ENCODE peak calls at places on chromosomes 7 and 10, in eight cellular contexts. One of them, this sample, is unnamed.

GRCh38 chr7:43138710-43139601 is 26.5 kb downstream of the HECW1 start:
- DNase-seq in tibial artery: no peak
- DNase-seq in mammary epithelial cell: no peak
- DNase-seq in esophagus squamous epithelium: no peak
- DNase-seq in colonic mucosa: no peak
- DNase-seq in psoas muscle: no peak
- DNase-seq in mesenchymal stem cell: peak; percentile 29
- DNase-seq in body of pancreas: no peak
- DNase-seq in this sample: no peak

GRCh38 chr10:28685717-28686116 is 8.4 kb downstream of the BAMBI start:
- DNase-seq in tibial artery: no peak
- DNase-seq in body of pancreas: no peak
- DNase-seq in colonic mucosa: no peak
- DNase-seq in psoas muscle: no peak
- DNase-seq in mesenchymal stem cell: peak; percentile 38
- DNase-seq in esophagus squamous epithelium: no peak
- DNase-seq in mammary epithelial cell: no peak
- DNase-seq in this sample: no peak

GRCh38 chr10:17781856-17782255 is 27.3 kb upstream of the MRC1 start:
- DNase-seq in esophagus squamous epithelium: no peak
- DNase-seq in tibial artery: no peak
- DNase-seq in mesenchymal stem cell: no peak
- DNase-seq in colonic mucosa: no peak
- DNase-seq in psoas muscle: no peak
- DNase-seq in mammary epithelial cell: no peak
- DNase-seq in body of pancreas: no peak
- DNase-seq in this sample: no peak

GRCh38 chr10:75019360-75019759 is 92.1 kb upstream of the SAMD8 start:
- DNase-seq in colonic mucosa: no peak
- DNase-seq in psoas muscle: no peak
- DNase-seq in mammary epithelial cell: peak; percentile 7
- DNase-seq in mesenchymal stem cell: peak; percentile 20
- DNase-seq in tibial artery: no peak
- DNase-seq in esophagus squamous epithelium: no peak
- DNase-seq in body of pancreas: no peak
- DNase-seq in this sample: no peak

GRCh38 chr7:131007439-131008330 is 273.7 kb upstream of the KLF14 start:
- DNase-seq in tibial artery: peak; percentile 65
- DNase-seq in body of pancreas: peak; percentile 79
- DNase-seq in mesenchymal stem cell: peak; percentile 88
- DNase-seq in psoas muscle: peak; percentile 50
- DNase-seq in colonic mucosa: peak; percentile 86
- DNase-seq in mammary epithelial cell: peak; percentile 73
- DNase-seq in esophagus squamous epithelium: no peak
- DNase-seq in this sample: peak; percentile 61

GRCh38 chr10:72038458-72039001 is 49.8 kb downstream of the SPOCK2 start:
- DNase-seq in mesenchymal stem cell: peak; percentile 51
- DNase-seq in tibial artery: no peak
- DNase-seq in esophagus squamous epithelium: no peak
- DNase-seq in mammary epithelial cell: peak; percentile 58
- DNase-seq in body of pancreas: no peak
- DNase-seq in colonic mucosa: no peak
- DNase-seq in psoas muscle: no peak
- DNase-seq in this sample: no peak

GRCh38 chr7:26618898-26619297 is 245.5 kb downstream of the SKAP2 start:
- DNase-seq in tibial artery: no peak
- DNase-seq in colonic mucosa: no peak
- DNase-seq in mammary epithelial cell: no peak
- DNase-seq in esophagus squamous epithelium: no peak
- DNase-seq in body of pancreas: no peak
- DNase-seq in mesenchymal stem cell: no peak
- DNase-seq in psoas muscle: no peak
- DNase-seq in this sample: no peak

GRCh38 chr10:114395361-114396022 is 8.8 kb downstream of the AFAP1L2 start:
- DNase-seq in tibial artery: no peak
- DNase-seq in mammary epithelial cell: no peak
- DNase-seq in esophagus squamous epithelium: no peak
- DNase-seq in psoas muscle: no peak
- DNase-seq in body of pancreas: no peak
- DNase-seq in mesenchymal stem cell: no peak
- DNase-seq in colonic mucosa: no peak
- DNase-seq in this sample: no peak

GRCh38 chr10:3785849-3786290 is 861 bp upstream of the KLF6 start:
- DNase-seq in mesenchymal stem cell: peak; percentile 71
- DNase-seq in esophagus squamous epithelium: no peak
- DNase-seq in mammary epithelial cell: peak; percentile 52
- DNase-seq in colonic mucosa: peak; percentile 58
- DNase-seq in tibial artery: peak; percentile 45
- DNase-seq in body of pancreas: peak; percentile 51
- DNase-seq in psoas muscle: peak; percentile 32
- DNase-seq in this sample: no peak

GRCh38 chr10:29691564-29692064 is 56.8 kb upstream of the SVIL start:
- DNase-seq in esophagus squamous epithelium: no peak
- DNase-seq in body of pancreas: no peak
- DNase-seq in mammary epithelial cell: no peak
- DNase-seq in colonic mucosa: no peak
- DNase-seq in mesenchymal stem cell: peak; percentile 88
- DNase-seq in tibial artery: peak; percentile 59
- DNase-seq in psoas muscle: no peak
- DNase-seq in this sample: peak; percentile 51

GRCh38 chr10:104449402-104449801 is 95.8 kb downstream of the CFAP58 start:
- DNase-seq in tibial artery: no peak
- DNase-seq in mammary epithelial cell: no peak
- DNase-seq in mesenchymal stem cell: no peak
- DNase-seq in esophagus squamous epithelium: no peak
- DNase-seq in body of pancreas: no peak
- DNase-seq in psoas muscle: no peak
- DNase-seq in colonic mucosa: no peak
- DNase-seq in this sample: no peak

GRCh38 chr10:102643346-102644065 is 773 bp upstream of the TRIM8 start:
- DNase-seq in mammary epithelial cell: peak; percentile 58
- DNase-seq in colonic mucosa: peak; percentile 63
- DNase-seq in mesenchymal stem cell: peak; percentile 87
- DNase-seq in body of pancreas: peak; percentile 79
- DNase-seq in psoas muscle: peak; percentile 66
- DNase-seq in esophagus squamous epithelium: no peak
- DNase-seq in tibial artery: peak; percentile 67
- DNase-seq in this sample: peak; percentile 87

GRCh38 chr10:70492786-70493659 is 14.5 kb downstream of the PALD1 start:
- DNase-seq in mesenchymal stem cell: no peak
- DNase-seq in body of pancreas: peak; percentile 69
- DNase-seq in psoas muscle: no peak
- DNase-seq in mammary epithelial cell: peak; percentile 41
- DNase-seq in colonic mucosa: no peak
- DNase-seq in esophagus squamous epithelium: no peak
- DNase-seq in tibial artery: peak; percentile 57
- DNase-seq in this sample: no peak

GRCh38 chr7:47218378-47219176 is 363.3 kb downstream of the TNS3 start:
- DNase-seq in psoas muscle: no peak
- DNase-seq in colonic mucosa: no peak
- DNase-seq in mammary epithelial cell: no peak
- DNase-seq in esophagus squamous epithelium: no peak
- DNase-seq in tibial artery: no peak
- DNase-seq in mesenchymal stem cell: no peak
- DNase-seq in body of pancreas: no peak
- DNase-seq in this sample: no peak

GRCh38 chr10:27256790-27257189 is 16.2 kb upstream of the ACBD5 start:
- DNase-seq in esophagus squamous epithelium: no peak
- DNase-seq in body of pancreas: no peak
- DNase-seq in mesenchymal stem cell: no peak
- DNase-seq in mammary epithelial cell: no peak
- DNase-seq in colonic mucosa: no peak
- DNase-seq in psoas muscle: no peak
- DNase-seq in tibial artery: no peak
- DNase-seq in this sample: no peak

GRCh38 chr10:24568042-24568441 is 155.6 kb downstream of the ARHGAP21 start:
- DNase-seq in esophagus squamous epithelium: no peak
- DNase-seq in tibial artery: no peak
- DNase-seq in mesenchymal stem cell: no peak
- DNase-seq in mammary epithelial cell: no peak
- DNase-seq in body of pancreas: no peak
- DNase-seq in colonic mucosa: no peak
- DNase-seq in psoas muscle: no peak
- DNase-seq in this sample: no peak

GRCh38 chr10:90430186-90430585 is 427.7 kb downstream of the HTR7 start:
- DNase-seq in tibial artery: no peak
- DNase-seq in esophagus squamous epithelium: no peak
- DNase-seq in body of pancreas: no peak
- DNase-seq in mammary epithelial cell: no peak
- DNase-seq in colonic mucosa: no peak
- DNase-seq in mesenchymal stem cell: no peak
- DNase-seq in psoas muscle: no peak
- DNase-seq in this sample: no peak

DNA sequence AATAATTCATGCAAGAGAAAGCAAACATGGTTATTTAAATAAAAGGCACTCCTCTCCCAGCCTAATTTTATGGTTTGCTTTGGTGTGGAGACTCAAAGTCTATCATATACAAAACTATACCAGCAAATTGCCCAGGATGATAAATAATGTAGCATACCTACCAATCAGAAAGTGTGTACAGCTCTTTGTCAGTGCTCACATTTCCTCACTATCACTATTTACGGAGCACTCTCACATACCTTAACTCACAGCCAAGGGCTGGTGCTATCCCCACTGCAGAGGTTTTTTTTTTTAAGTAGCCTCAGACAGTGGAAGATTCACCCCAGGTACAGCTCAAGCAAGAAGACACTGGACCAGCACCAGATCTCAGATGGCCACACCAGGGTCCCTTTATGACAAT is 2.5 kb downstream of the PDLIM1 start:
- DNase-seq in mammary epithelial cell: no peak
- DNase-seq in esophagus squamous epithelium: no peak
- DNase-seq in tibial artery: no peak
- DNase-seq in body of pancreas: no peak
- DNase-seq in psoas muscle: no peak
- DNase-seq in colonic mucosa: no peak
- DNase-seq in mesenchymal stem cell: no peak
- DNase-seq in this sample: no peak
- H3K4me3 ChIP-seq in mammary epithelial cell: peak overlapping the region; percentile 97
- H3K4me3 ChIP-seq in esophagus squamous epithelium: peak overlapping the region; percentile 98
- H3K4me3 ChIP-seq in tibial artery: peak overlapping the region; percentile 98
- H3K4me3 ChIP-seq in body of pancreas: no peak overlapping the region
- H3K4me3 ChIP-seq in psoas muscle: peak overlapping the region; percentile 95
- H3K4me3 ChIP-seq in colonic mucosa: peak overlapping the region; percentile 60
- H3K4me3 ChIP-seq in mesenchymal stem cell: no peak overlapping the region
- H3K4me3 ChIP-seq in this sample: peak overlapping the region; percentile 87

GRCh38 chr7:28472332-28472731 is 60.0 kb downstream of the CREB5 start:
- DNase-seq in psoas muscle: no peak
- DNase-seq in esophagus squamous epithelium: no peak
- DNase-seq in body of pancreas: no peak
- DNase-seq in colonic mucosa: no peak
- DNase-seq in tibial artery: no peak
- DNase-seq in mammary epithelial cell: no peak
- DNase-seq in mesenchymal stem cell: no peak
- DNase-seq in this sample: no peak

GRCh38 chr7:28466885-28467284 is 54.6 kb downstream of the CREB5 start:
- DNase-seq in psoas muscle: no peak
- DNase-seq in body of pancreas: no peak
- DNase-seq in mammary epithelial cell: no peak
- DNase-seq in esophagus squamous epithelium: no peak
- DNase-seq in colonic mucosa: no peak
- DNase-seq in tibial artery: no peak
- DNase-seq in mesenchymal stem cell: no peak
- DNase-seq in this sample: no peak

GRCh38 chr7:28473567-28474266 is 61.4 kb downstream of the CREB5 start:
- DNase-seq in mesenchymal stem cell: no peak
- DNase-seq in body of pancreas: no peak
- DNase-seq in psoas muscle: peak; percentile 57
- DNase-seq in mammary epithelial cell: no peak
- DNase-seq in colonic mucosa: no peak
- DNase-seq in esophagus squamous epithelium: no peak
- DNase-seq in tibial artery: peak; percentile 26
- DNase-seq in this sample: peak; percentile 72

GRCh38 chr7:28469562-28469961 is 57.2 kb downstream of the CREB5 start:
- DNase-seq in mammary epithelial cell: no peak
- DNase-seq in psoas muscle: no peak
- DNase-seq in esophagus squamous epithelium: no peak
- DNase-seq in mesenchymal stem cell: no peak
- DNase-seq in colonic mucosa: no peak
- DNase-seq in body of pancreas: no peak
- DNase-seq in tibial artery: no peak
- DNase-seq in this sample: no peak

GRCh38 chr7:28470344-28470743 is 58.0 kb downstream of the CREB5 start:
- DNase-seq in body of pancreas: no peak
- DNase-seq in mammary epithelial cell: no peak
- DNase-seq in colonic mucosa: no peak
- DNase-seq in mesenchymal stem cell: no peak
- DNase-seq in esophagus squamous epithelium: no peak
- DNase-seq in tibial artery: no peak
- DNase-seq in psoas muscle: no peak
- DNase-seq in this sample: no peak
- H3K4me1 ChIP-seq in body of pancreas: no peaks in the 10 kb centered on the region
- H3K4me1 ChIP-seq in mammary epithelial cell: no peaks in the 10 kb centered on the region
- H3K4me1 ChIP-seq in colonic mucosa: no peaks in the 10 kb centered on the region
- H3K4me1 ChIP-seq in mesenchymal stem cell: peaks cover 9% of the 10 kb centered on the region
- H3K4me1 ChIP-seq in esophagus squamous epithelium: no peaks in the 10 kb centered on the region
- H3K4me1 ChIP-seq in tibial artery: no peaks in the 10 kb centered on the region
- H3K4me1 ChIP-seq in psoas muscle: no peaks in the 10 kb centered on the region
- H3K4me1 ChIP-seq in this sample: no peaks in the 10 kb centered on the region

DNA sequence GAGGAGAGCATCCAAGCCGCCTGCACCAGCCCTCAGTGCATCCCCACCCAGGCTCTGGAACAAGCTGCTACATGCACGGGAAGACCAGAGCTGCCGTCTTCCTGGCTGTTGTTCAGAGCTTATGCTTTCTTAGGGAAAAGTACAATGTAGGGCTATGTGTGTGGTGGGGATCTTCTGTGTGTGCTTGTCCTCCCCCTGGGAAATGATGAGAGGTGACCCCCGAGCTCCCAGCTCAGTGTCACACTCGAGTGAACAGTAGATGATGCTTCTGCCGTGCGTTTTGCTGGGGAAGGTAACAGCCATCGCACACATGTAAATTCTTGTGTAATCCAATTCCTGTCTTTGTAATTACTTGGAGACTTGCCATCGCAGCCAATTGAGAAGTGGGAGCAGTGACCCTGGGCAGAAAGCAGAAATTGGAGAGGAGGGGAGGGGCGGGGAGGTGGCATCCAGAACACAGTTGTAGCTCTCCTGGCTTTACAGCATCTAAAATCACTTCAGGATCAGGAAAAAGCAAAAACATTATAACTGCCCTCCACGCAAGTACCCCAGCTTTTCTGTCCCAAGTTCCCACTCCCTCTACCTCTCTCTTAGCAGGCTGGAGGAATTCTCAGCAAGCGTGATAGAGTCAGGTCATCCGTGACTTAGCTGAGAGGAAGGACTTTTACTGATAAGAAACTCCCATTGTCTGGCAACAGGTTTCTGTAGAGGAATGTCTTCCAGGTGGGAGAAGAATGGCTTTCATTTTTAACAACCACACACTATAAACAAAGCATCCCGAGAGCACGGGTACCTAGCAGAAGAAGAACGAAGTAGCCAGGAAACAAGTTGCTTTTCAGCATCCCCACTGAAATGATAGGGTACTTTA is 149.6 kb downstream of the TCF7L2 start:
- DNase-seq in psoas muscle: no peak
- DNase-seq in colonic mucosa: no peak
- DNase-seq in mesenchymal stem cell: peak; percentile 35
- DNase-seq in body of pancreas: peak; percentile 44
- DNase-seq in tibial artery: no peak
- DNase-seq in mammary epithelial cell: peak; percentile 77
- DNase-seq in esophagus squamous epithelium: no peak
- DNase-seq in this sample: no peak
- H3K4me3 ChIP-seq in psoas muscle: no peak overlapping the region
- H3K4me3 ChIP-seq in colonic mucosa: no peak overlapping the region
- H3K4me3 ChIP-seq in mesenchymal stem cell: no peak overlapping the region
- H3K4me3 ChIP-seq in body of pancreas: no peak overlapping the region
- H3K4me3 ChIP-seq in tibial artery: no peak overlapping the region
- H3K4me3 ChIP-seq in mammary epithelial cell: peak overlapping the region; percentile 30
- H3K4me3 ChIP-seq in esophagus squamous epithelium: peak overlapping the region; percentile 28
- H3K4me3 ChIP-seq in this sample: no peak overlapping the region

GRCh38 chr10:79402625-79402946 is 42.8 kb downstream of the ZCCHC24 start:
- DNase-seq in esophagus squamous epithelium: no peak
- DNase-seq in psoas muscle: no peak
- DNase-seq in colonic mucosa: no peak
- DNase-seq in tibial artery: no peak
- DNase-seq in mammary epithelial cell: no peak
- DNase-seq in body of pancreas: no peak
- DNase-seq in mesenchymal stem cell: no peak
- DNase-seq in this sample: no peak
- H3K4me1 ChIP-seq in esophagus squamous epithelium: peaks cover 56% of the 10 kb centered on the region
- H3K4me1 ChIP-seq in psoas muscle: peaks cover 100% of the 10 kb centered on the region
- H3K4me1 ChIP-seq in colonic mucosa: peaks cover 8% of the 10 kb centered on the region
- H3K4me1 ChIP-seq in tibial artery: peaks cover 5% of the 10 kb centered on the region
- H3K4me1 ChIP-seq in mammary epithelial cell: peaks cover 28% of the 10 kb centered on the region
- H3K4me1 ChIP-seq in body of pancreas: peaks cover 27% of the 10 kb centered on the region
- H3K4me1 ChIP-seq in mesenchymal stem cell: peaks cover 92% of the 10 kb centered on the region
- H3K4me1 ChIP-seq in this sample: no peaks in the 10 kb centered on the region